ENCODE peak calls at places on chromosomes 12 and 14, in four cellular contexts. One of them, this sample, is unnamed.

GRCh38 chr12:126747530-126748149 is 1519.3 kb upstream of the TMEM132C start:
- DNase-seq in K562: peak
- DNase-seq in GM12878: no peak
- DNase-seq in HepG2: peak
- DNase-seq in this sample: peak

GRCh38 chr12:21026302-21026701 is 104.7 kb upstream of the SLCO1B1 start:
- DNase-seq in K562: no peak
- DNase-seq in GM12878: no peak
- DNase-seq in HepG2: no peak
- DNase-seq in this sample: no peak

GRCh38 chr12:103333676-103334075 is 162.1 kb downstream of the C12orf42 start:
- DNase-seq in K562: no peak
- DNase-seq in GM12878: no peak
- DNase-seq in HepG2: no peak
- DNase-seq in this sample: no peak

GRCh38 chr14:34582117-34582680 is 42.7 kb upstream of the EAPP start:
- DNase-seq in K562: no peak
- DNase-seq in GM12878: no peak
- DNase-seq in HepG2: no peak
- DNase-seq in this sample: no peak

GRCh38 chr12:2195085-2195484 is 142.3 kb downstream of the CACNA1C start:
- DNase-seq in K562: no peak
- DNase-seq in GM12878: no peak
- DNase-seq in HepG2: no peak
- DNase-seq in this sample: no peak

GRCh38 chr12:130632582-130633174 is 83.4 kb downstream of the RIMBP2 start:
- DNase-seq in K562: no peak
- DNase-seq in GM12878: no peak
- DNase-seq in HepG2: no peak
- DNase-seq in this sample: no peak

GRCh38 chr12:133130808-133131128 is 341 bp downstream of the ZNF10 start:
- DNase-seq in K562: peak
- DNase-seq in GM12878: no peak
- DNase-seq in HepG2: no peak
- DNase-seq in this sample: peak

GRCh38 chr12:128687851-128688250 is 135.9 kb downstream of the SLC15A4 start:
- DNase-seq in K562: no peak
- DNase-seq in GM12878: no peak
- DNase-seq in HepG2: no peak
- DNase-seq in this sample: no peak

GRCh38 chr14:98112211-98112780 is 1159.7 kb downstream of the BCL11B start:
- DNase-seq in K562: no peak
- DNase-seq in GM12878: no peak
- DNase-seq in HepG2: no peak
- DNase-seq in this sample: no peak

GRCh38 chr12:76237086-76237701 is 111.0 kb downstream of the BBS10 start:
- DNase-seq in K562: no peak
- DNase-seq in GM12878: no peak
- DNase-seq in HepG2: no peak
- DNase-seq in this sample: no peak

GRCh38 chr12:127150028-127150427 is 1116.9 kb upstream of the TMEM132C start:
- DNase-seq in K562: no peak
- DNase-seq in GM12878: peak
- DNase-seq in HepG2: no peak
- DNase-seq in this sample: no peak

GRCh38 chr12:94336201-94336915 is 123.3 kb downstream of the CEP83 start:
- DNase-seq in K562: no peak
- DNase-seq in GM12878: no peak
- DNase-seq in HepG2: no peak
- DNase-seq in this sample: no peak

GRCh38 chr14:21748869-21749303 is 75.3 kb upstream of the OR4E1 start:
- DNase-seq in K562: peak
- DNase-seq in GM12878: no peak
- DNase-seq in HepG2: peak
- DNase-seq in this sample: peak

GRCh38 chr12:2775431-2775830 is 19.3 kb upstream of the FKBP4 start:
- DNase-seq in K562: no peak
- DNase-seq in GM12878: no peak
- DNase-seq in HepG2: no peak
- DNase-seq in this sample: no peak

GRCh38 chr14:40099316-40099715 is 667.1 kb upstream of the FBXO33 start:
- DNase-seq in K562: no peak
- DNase-seq in GM12878: no peak
- DNase-seq in HepG2: no peak
- DNase-seq in this sample: no peak

GRCh38 chr12:112013601-112014402 is 576 bp downstream of the ERP29 start:
- DNase-seq in K562: peak
- DNase-seq in GM12878: peak
- DNase-seq in HepG2: peak
- DNase-seq in this sample: peak

GRCh38 chr14:102212845-102213244 is 73.1 kb downstream of the WDR20 start:
- DNase-seq in K562: no peak
- DNase-seq in GM12878: no peak
- DNase-seq in HepG2: no peak
- DNase-seq in this sample: no peak

GRCh38 chr12:96487214-96487613 is 2.2 kb upstream of the CFAP54 start:
- DNase-seq in K562: no peak
- DNase-seq in GM12878: no peak
- DNase-seq in HepG2: no peak
- DNase-seq in this sample: no peak

GRCh38 chr12:121776190-121777098 is 17.0 kb downstream of the RHOF start:
- DNase-seq in K562: peak
- DNase-seq in GM12878: no peak
- DNase-seq in HepG2: no peak
- DNase-seq in this sample: peak

GRCh38 chr12:121789800-121790748 is 3.4 kb downstream of the RHOF start:
- DNase-seq in K562: no peak
- DNase-seq in GM12878: peak
- DNase-seq in HepG2: no peak
- DNase-seq in this sample: no peak

GRCh38 chr14:56805992-56806737 is 4.1 kb downstream of the OTX2 start:
- DNase-seq in K562: no peak
- DNase-seq in GM12878: no peak
- DNase-seq in HepG2: no peak
- DNase-seq in this sample: no peak

GRCh38 chr14:92961567-92961855 is 38.6 kb downstream of the CHGA start:
- DNase-seq in K562: no peak
- DNase-seq in GM12878: no peak
- DNase-seq in HepG2: no peak
- DNase-seq in this sample: no peak

GRCh38 chr14:21997300-21997699 is 323.7 kb upstream of the OR4E1 start:
- DNase-seq in K562: no peak
- DNase-seq in GM12878: no peak
- DNase-seq in HepG2: peak
- DNase-seq in this sample: peak

GRCh38 chr12:27083861-27084271 is 1.5 kb upstream of the C12orf71 start:
- DNase-seq in K562: no peak
- DNase-seq in GM12878: no peak
- DNase-seq in HepG2: no peak
- DNase-seq in this sample: no peak

GRCh38 chr12:26290560-26290959 is 95.2 kb downstream of the SSPN start:
- DNase-seq in K562: no peak
- DNase-seq in GM12878: no peak
- DNase-seq in HepG2: no peak
- DNase-seq in this sample: no peak

GRCh38 chr12:63967781-63968180 is 123.3 kb downstream of the SRGAP1 start:
- DNase-seq in K562: no peak
- DNase-seq in GM12878: no peak
- DNase-seq in HepG2: no peak
- DNase-seq in this sample: no peak

GRCh38 chr12:6228535-6229223 is 28.5 kb downstream of the CD9 start:
- DNase-seq in K562: no peak
- DNase-seq in GM12878: no peak
- DNase-seq in HepG2: no peak
- DNase-seq in this sample: no peak

GRCh38 chr14:54730156-54730961 is 163.4 kb downstream of the SAMD4A start:
- DNase-seq in K562: no peak
- DNase-seq in GM12878: peak
- DNase-seq in HepG2: no peak
- DNase-seq in this sample: no peak

GRCh38 chr12:123859035-123859434 is 96.9 kb downstream of the DNAH10 start:
- DNase-seq in K562: peak
- DNase-seq in GM12878: no peak
- DNase-seq in HepG2: no peak
- DNase-seq in this sample: peak

GRCh38 chr14:74290415-74290814 is 12.3 kb downstream of the ABCD4 start:
- DNase-seq in K562: peak
- DNase-seq in GM12878: no peak
- DNase-seq in HepG2: no peak
- DNase-seq in this sample: peak

GRCh38 chr12:67747869-67748760 is 99.6 kb downstream of the DYRK2 start:
- DNase-seq in K562: no peak
- DNase-seq in GM12878: no peak
- DNase-seq in HepG2: peak
- DNase-seq in this sample: no peak

GRCh38 chr12:26197832-26198231 is 2.5 kb downstream of the SSPN start:
- DNase-seq in K562: no peak
- DNase-seq in GM12878: no peak
- DNase-seq in HepG2: no peak
- DNase-seq in this sample: no peak

GRCh38 chr12:122721057-122721545 is 4.5 kb upstream of the HCAR3 start:
- DNase-seq in K562: no peak
- DNase-seq in GM12878: peak
- DNase-seq in HepG2: peak
- DNase-seq in this sample: no peak

GRCh38 chr12:51323317-51323960 is 535 bp downstream of the BIN2 start:
- DNase-seq in K562: no peak
- DNase-seq in GM12878: no peak
- DNase-seq in HepG2: no peak
- DNase-seq in this sample: no peak

GRCh38 chr12:48334807-48335206 is 15.9 kb downstream of the ZNF641 start:
- DNase-seq in K562: no peak
- DNase-seq in GM12878: no peak
- DNase-seq in HepG2: no peak
- DNase-seq in this sample: no peak

GRCh38 chr14:22614240-22614799 is 16.2 kb downstream of the ABHD4 start:
- DNase-seq in K562: peak
- DNase-seq in GM12878: no peak
- DNase-seq in HepG2: peak
- DNase-seq in this sample: no peak

GRCh38 chr14:21978184-21978998 is 304.8 kb upstream of the OR4E1 start:
- DNase-seq in K562: peak
- DNase-seq in GM12878: no peak
- DNase-seq in HepG2: peak
- DNase-seq in this sample: peak

GRCh38 chr14:84969501-84969900 is 560.4 kb upstream of the FLRT2 start:
- DNase-seq in K562: no peak
- DNase-seq in GM12878: no peak
- DNase-seq in HepG2: no peak
- DNase-seq in this sample: no peak

GRCh38 chr14:84959796-84960515 is 570.0 kb upstream of the FLRT2 start:
- DNase-seq in K562: no peak
- DNase-seq in GM12878: no peak
- DNase-seq in HepG2: no peak
- DNase-seq in this sample: no peak

GRCh38 chr14:84961637-84962036 is 568.3 kb upstream of the FLRT2 start:
- DNase-seq in K562: no peak
- DNase-seq in GM12878: no peak
- DNase-seq in HepG2: no peak
- DNase-seq in this sample: no peak

GRCh38 chr14:84965279-84965678 is 564.7 kb upstream of the FLRT2 start:
- DNase-seq in K562: no peak
- DNase-seq in GM12878: no peak
- DNase-seq in HepG2: no peak
- DNase-seq in this sample: no peak

DNA sequence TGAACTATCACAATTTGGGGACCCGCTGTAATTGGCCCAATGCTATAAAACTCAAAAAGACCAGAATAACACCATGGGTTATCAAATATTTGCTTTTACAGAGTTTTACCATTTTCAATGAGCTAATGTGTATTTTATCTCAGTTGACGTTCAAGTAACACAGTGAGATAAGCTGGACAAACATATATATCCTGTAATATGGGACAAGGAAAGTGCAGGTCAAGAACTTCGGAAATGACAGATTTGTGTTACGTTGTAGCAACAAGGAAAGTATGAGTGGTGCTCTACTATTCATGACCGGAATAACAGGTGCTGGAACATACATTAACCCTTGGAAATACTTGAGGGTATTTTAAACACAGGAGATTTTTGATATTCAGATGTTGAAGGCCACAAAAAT is 566.4 kb upstream of the FLRT2 start:
- DNase-seq in K562: no peak
- DNase-seq in GM12878: no peak
- DNase-seq in HepG2: no peak
- DNase-seq in this sample: no peak
- TF ChIP-seq TCF7 in K562: no peak
- TF ChIP-seq TCF7 in GM12878: no peak
- TF ChIP-seq TCF7 in HepG2: no peak
- TF ChIP-seq TCF7 in this sample: no peak

GRCh38 chr12:65959452-65959851 is 135.2 kb downstream of the HMGA2 start:
- DNase-seq in K562: no peak
- DNase-seq in GM12878: no peak
- DNase-seq in HepG2: no peak
- DNase-seq in this sample: no peak

GRCh38 chr12:65958456-65958855 is 134.2 kb downstream of the HMGA2 start:
- DNase-seq in K562: no peak
- DNase-seq in GM12878: no peak
- DNase-seq in HepG2: no peak
- DNase-seq in this sample: no peak

GRCh38 chr12:65953621-65954020 is 129.3 kb downstream of the HMGA2 start:
- DNase-seq in K562: no peak
- DNase-seq in GM12878: no peak
- DNase-seq in HepG2: no peak
- DNase-seq in this sample: no peak

GRCh38 chr12:65955418-65955817 is 131.1 kb downstream of the HMGA2 start:
- DNase-seq in K562: no peak
- DNase-seq in GM12878: no peak
- DNase-seq in HepG2: no peak
- DNase-seq in this sample: no peak

GRCh38 chr12:65956056-65956738 is 131.9 kb downstream of the HMGA2 start:
- DNase-seq in K562: no peak
- DNase-seq in GM12878: no peak
- DNase-seq in HepG2: no peak
- DNase-seq in this sample: no peak
- TF ChIP-seq TCF7 in K562: no peak
- TF ChIP-seq TCF7 in GM12878: no peak
- TF ChIP-seq TCF7 in HepG2: no peak
- TF ChIP-seq TCF7 in this sample: no peak

DNA sequence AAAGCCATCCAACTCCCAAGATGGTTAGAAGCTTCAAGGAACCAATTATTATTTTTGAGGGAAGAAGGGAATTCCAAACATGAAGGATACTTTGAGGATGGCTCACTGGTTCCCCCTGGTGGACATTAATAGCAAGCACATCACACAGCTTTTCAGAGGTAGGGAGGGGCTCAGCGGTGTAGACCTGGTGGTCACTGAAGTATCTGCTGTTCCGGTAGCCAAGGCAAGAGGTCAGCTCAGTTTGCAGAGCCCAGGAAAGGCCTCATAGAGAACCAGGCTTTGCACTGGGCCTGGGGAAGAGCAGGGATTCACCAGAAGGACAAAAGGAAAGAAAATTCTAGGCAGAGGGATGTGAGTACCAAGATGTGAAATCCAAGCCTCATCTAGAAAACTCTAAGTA is 118.7 kb downstream of the KSR2 start:
- DNase-seq in K562: peak
- DNase-seq in GM12878: no peak
- DNase-seq in HepG2: peak
- DNase-seq in this sample: peak
- TF ChIP-seq TCF7 in K562: no peak
- TF ChIP-seq TCF7 in GM12878: no peak
- TF ChIP-seq TCF7 in HepG2: no peak
- TF ChIP-seq TCF7 in this sample: no peak

GRCh38 chr12:62732861-62733427 is 202.0 kb downstream of the PPM1H start:
- DNase-seq in K562: no peak
- DNase-seq in GM12878: no peak
- DNase-seq in HepG2: no peak
- DNase-seq in this sample: no peak
- TF ChIP-seq TCF7 in K562: no peak
- TF ChIP-seq TCF7 in GM12878: no peak
- TF ChIP-seq TCF7 in HepG2: no peak
- TF ChIP-seq TCF7 in this sample: no peak